ENCODE peak calls at places on chromosomes 5 and 9, in eight cellular contexts. P is AG04449, J is skeletal muscle cell, E is tibial artery, Y is tibial nerve, T is Peyer's patch, W is GM06990, A is left ventricle myocardium inferior. I is an unnamed sample.

GRCh38 chr9:83701769-83702168 is 6.0 kb downstream of the UBQLN1 start:
- DNase-seq in Y (no peak), P (peak; percentile 47), J (peak; percentile 18), W (no peak), A (no peak), E (no peak), T (no peak), I (no peak)

GRCh38 chr9:137945581-137945980 is 68.0 kb downstream of the CACNA1B start:
- DNase-seq in A (no peak), Y (no peak), W (no peak), E (no peak), P (no peak), T (no peak), J (no peak), I (no peak)

GRCh38 chr9:135478858-135479468 is 619 bp upstream of the PPP1R26 start:
- DNase-seq in E (no peak), W (no peak), Y (peak; percentile 29), A (no peak), P (no peak), J (no peak), T (peak; percentile 18), I (peak; percentile 84)

GRCh38 chr5:81949479-81949878 is 22.3 kb upstream of the ATG10 start:
- DNase-seq in Y (no peak), J (no peak), T (no peak), P (peak; percentile 59), E (no peak), W (no peak), A (no peak), I (no peak)

GRCh38 chr5:103793595-103794182 is 231.1 kb upstream of the NUDT12 start:
- DNase-seq in T (no peak), A (no peak), W (no peak), E (no peak), P (no peak), Y (no peak), J (no peak), I (no peak)

GRCh38 chr5:83029912-83030311 is 47.3 kb downstream of the TMEM167A start:
- DNase-seq in E (no peak), P (peak; percentile 42), W (no peak), A (no peak), J (peak; percentile 25), T (no peak), Y (no peak), I (no peak)

GRCh38 chr5:10632110-10632903 is 68.4 kb downstream of the ANKRD33B start:
- DNase-seq in J (peak; percentile 43), T (peak; percentile 78), E (no peak), W (peak; percentile 96), Y (no peak), P (no peak), A (no peak), I (peak; percentile 68)

GRCh38 chr5:178357127-178357526 is 124.5 kb upstream of the PHYKPL start:
- DNase-seq in Y (no peak), W (no peak), A (peak; percentile 40), J (no peak), P (no peak), T (no peak), E (no peak), I (peak; percentile 93)

GRCh38 chr5:126490167-126490937 is 67.1 kb downstream of the GRAMD2B start:
- DNase-seq in W (no peak), Y (peak; percentile 47), E (no peak), P (no peak), A (no peak), J (no peak), T (no peak), I (peak; percentile 24)
- H3K4me3 ChIP-seq in W (no peak overlapping the region), Y (no peak overlapping the region), E (no peak overlapping the region), P (no peak overlapping the region), A (no peak overlapping the region), J (no peak overlapping the region), T (no peak overlapping the region), I (no peak overlapping the region)

GRCh38 chr5:112933651-112934365 is 11.8 kb upstream of the REEP5 start:
- DNase-seq in J (no peak), E (no peak), A (no peak), T (no peak), P (peak; percentile 26), Y (no peak), W (no peak), I (no peak)

GRCh38 chr5:112931473-112931872 is 9.4 kb upstream of the REEP5 start:
- DNase-seq in P (no peak), W (no peak), T (no peak), Y (no peak), J (no peak), A (no peak), E (no peak), I (no peak)

GRCh38 chr5:112933105-112933504 is 11.1 kb upstream of the REEP5 start:
- DNase-seq in T (no peak), P (no peak), W (no peak), A (no peak), Y (no peak), E (no peak), J (no peak), I (no peak)

GRCh38 chr5:112929336-112930081 is 7.5 kb upstream of the REEP5 start:
- DNase-seq in T (no peak), J (no peak), Y (no peak), A (no peak), W (peak; percentile 41), P (no peak), E (no peak), I (no peak)

GRCh38 chr5:112930082-112930344 is 8.0 kb upstream of the REEP5 start:
- DNase-seq in J (no peak), W (peak; percentile 57), A (no peak), P (no peak), T (peak; percentile 49), E (no peak), Y (no peak), I (no peak)
- H3K4me3 ChIP-seq in J (no peak overlapping the region), W (no peak overlapping the region), A (no peak overlapping the region), P (no peak overlapping the region), T (no peak overlapping the region), E (no peak overlapping the region), Y (no peak overlapping the region), I (no peak overlapping the region)

GRCh38 chr9:121735065-121735791 is 83.8 kb downstream of the DAB2IP start:
- DNase-seq in E (no peak), J (no peak), P (peak; percentile 42), A (no peak), W (peak; percentile 26), T (peak; percentile 32), Y (no peak), I (peak; percentile 91)

GRCh38 chr9:121735792-121736130 is 84.3 kb downstream of the DAB2IP start:
- DNase-seq in A (no peak), J (no peak), W (no peak), E (no peak), T (no peak), P (no peak), Y (no peak), I (no peak)

GRCh38 chr9:121736964-121737462 is 85.6 kb downstream of the DAB2IP start:
- DNase-seq in Y (peak; percentile 45), E (no peak), A (peak; percentile 44), T (no peak), W (no peak), P (no peak), J (no peak), I (peak; percentile 93)

GRCh38 chr9:121737481-121737931 is 86.1 kb downstream of the DAB2IP start:
- DNase-seq in E (no peak), J (no peak), W (no peak), A (no peak), P (no peak), T (no peak), Y (no peak), I (no peak)

GRCh38 chr9:121736147-121736721 is 84.8 kb downstream of the DAB2IP start:
- DNase-seq in Y (peak; percentile 60), A (peak; percentile 86), J (no peak), P (no peak), T (peak; percentile 25), E (peak; percentile 92), W (no peak), I (peak; percentile 99)
- H3K4me3 ChIP-seq in Y (peak overlapping the region; percentile 57), A (peak overlapping the region; percentile 67), J (peak overlapping the region; percentile 29), P (peak overlapping the region; percentile 27), T (peak overlapping the region; percentile 51), E (peak overlapping the region; percentile 52), W (no peak overlapping the region), I (peak overlapping the region; percentile 51)

DNA sequence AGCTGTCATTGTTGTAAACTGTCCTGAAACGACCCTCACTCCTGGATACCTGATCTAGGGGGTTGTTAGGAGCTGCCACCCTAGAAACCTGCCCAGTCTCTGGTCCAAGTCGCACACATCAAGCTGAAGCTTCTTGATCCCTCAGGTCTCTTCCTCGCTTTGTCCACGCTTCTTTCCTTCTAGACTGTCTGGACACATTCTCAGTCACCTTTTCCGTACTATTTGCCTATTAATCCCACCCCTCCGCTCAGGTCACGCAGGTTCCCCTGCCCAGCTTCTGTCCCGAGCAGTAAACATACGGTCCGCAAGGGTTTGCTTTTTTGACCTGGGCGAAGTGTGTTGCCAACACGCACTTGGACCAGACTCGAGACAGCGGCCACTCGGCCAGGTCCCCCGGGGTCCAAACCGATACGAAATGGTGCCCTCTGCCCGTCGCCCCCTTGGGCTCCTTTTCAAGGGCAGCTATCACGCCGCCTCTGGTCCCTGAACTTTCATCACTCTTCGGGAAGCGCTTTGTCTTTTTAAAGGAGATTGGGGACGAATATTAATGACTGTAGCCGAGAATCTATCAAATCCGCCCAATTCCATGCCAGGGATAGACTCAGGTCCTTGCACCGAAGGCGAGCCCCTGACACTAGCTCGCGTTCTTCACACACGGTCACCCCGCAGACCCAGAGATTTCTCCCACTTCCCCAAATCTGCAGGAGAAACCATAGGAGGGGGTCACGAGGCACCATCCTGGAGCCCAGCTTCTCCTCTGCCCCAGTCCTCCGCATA is 814 bp downstream of the PLCXD3 start:
- DNase-seq in E (no peak), A (peak; percentile 20), P (no peak), T (no peak), W (no peak), Y (no peak), J (no peak), I (peak; percentile 23)
- H3K4me3 ChIP-seq in E (peak overlapping the region; percentile 53), A (peak overlapping the region; percentile 81), P (no peak overlapping the region), T (peak overlapping the region; percentile 51), W (no peak overlapping the region), Y (peak overlapping the region; percentile 53), J (peak overlapping the region; percentile 29), I (peak overlapping the region; percentile 54)

GRCh38 chr9:131889437-131890244 is 149.8 kb upstream of the RAPGEF1 start:
- DNase-seq in P (no peak), A (peak; percentile 50), W (no peak), Y (no peak), E (peak; percentile 24), J (no peak), T (no peak), I (no peak)
- H3K4me3 ChIP-seq in P (no peak overlapping the region), A (peak overlapping the region; percentile 24), W (no peak overlapping the region), Y (no peak overlapping the region), E (no peak overlapping the region), J (no peak overlapping the region), T (no peak overlapping the region), I (no peak overlapping the region)

GRCh38 chr9:6978591-6978990 is 220.8 kb downstream of the KDM4C start:
- DNase-seq in T (no peak), Y (no peak), W (no peak), A (no peak), E (no peak), P (no peak), J (no peak), I (no peak)
- H3K4me3 ChIP-seq in T (no peak overlapping the region), Y (no peak overlapping the region), W (no peak overlapping the region), A (no peak overlapping the region), E (no peak overlapping the region), P (no peak overlapping the region), J (no peak overlapping the region), I (no peak overlapping the region)

GRCh38 chr9:35790385-35791291 is 753 bp upstream of the NPR2 start:
- DNase-seq in A (peak; percentile 67), J (peak; percentile 43), Y (peak; percentile 78), E (peak; percentile 89), T (peak; percentile 60), P (peak; percentile 31), W (no peak), I (peak; percentile 92)
- H3K4me3 ChIP-seq in A (peak overlapping the region; percentile 78), J (peak overlapping the region; percentile 23), Y (peak overlapping the region; percentile 69), E (peak overlapping the region; percentile 61), T (peak overlapping the region; percentile 52), P (peak overlapping the region; percentile 42), W (no peak overlapping the region), I (peak overlapping the region; percentile 40)

GRCh38 chr5:121851643-121852574 is at the start of gene FTMT:
- DNase-seq in A (no peak), W (no peak), Y (no peak), P (no peak), J (no peak), T (no peak), E (no peak), I (peak; percentile 9)
- H3K4me3 ChIP-seq in A (no peak within 1 kb of the TSS), W (no peak within 1 kb of the TSS), Y (no peak within 1 kb of the TSS), P (no peak within 1 kb of the TSS), J (no peak within 1 kb of the TSS), T (no peak within 1 kb of the TSS), E (no peak within 1 kb of the TSS), I (no peak within 1 kb of the TSS)

I was measured in H7.